ENCODE peak calls at places on chromosome 7, in ten cellular contexts. One of them, this sample, is unnamed.

GRCh38 chr7:134480730-134481129 is 21.8 kb upstream of the AKR1B1 start:
- DNase-seq in AG09309: no peak
- DNase-seq in activated CD4-positive, alpha-beta T cell treated with anti-CD3 and anti-CD28 coated beads for 48 hours: no peak
- DNase-seq in Caco-2: no peak
- DNase-seq in anterior cingulate cortex: no peak
- DNase-seq in M059J: peak
- DNase-seq in NT2/D1: peak
- DNase-seq in IMR-90: peak
- DNase-seq in NCI-H1930: no peak
- DNase-seq in NCI-H446 treated with DMSO at 0.1 percent for 48 hours: no peak
- DNase-seq in this sample: no peak

GRCh38 chr7:63925626-63926460 is 72.8 kb upstream of the ZNF722 start:
- DNase-seq in AG09309: peak
- DNase-seq in activated CD4-positive, alpha-beta T cell treated with anti-CD3 and anti-CD28 coated beads for 48 hours: peak
- DNase-seq in Caco-2: no peak
- DNase-seq in anterior cingulate cortex: peak
- DNase-seq in M059J: no peak
- DNase-seq in NT2/D1: peak
- DNase-seq in IMR-90: no peak
- DNase-seq in NCI-H1930: peak
- DNase-seq in NCI-H446 treated with DMSO at 0.1 percent for 48 hours: no peak
- DNase-seq in this sample: no peak

GRCh38 chr7:30146127-30146612 is 11.4 kb downstream of the MTURN start:
- DNase-seq in AG09309: no peak
- DNase-seq in activated CD4-positive, alpha-beta T cell treated with anti-CD3 and anti-CD28 coated beads for 48 hours: no peak
- DNase-seq in Caco-2: no peak
- DNase-seq in anterior cingulate cortex: peak
- DNase-seq in M059J: no peak
- DNase-seq in NT2/D1: no peak
- DNase-seq in IMR-90: no peak
- DNase-seq in NCI-H1930: no peak
- DNase-seq in NCI-H446 treated with DMSO at 0.1 percent for 48 hours: no peak
- DNase-seq in this sample: no peak

GRCh38 chr7:105016083-105017075 is 2.4 kb downstream of the KMT2E start:
- DNase-seq in AG09309: no peak
- DNase-seq in activated CD4-positive, alpha-beta T cell treated with anti-CD3 and anti-CD28 coated beads for 48 hours: no peak
- DNase-seq in Caco-2: no peak
- DNase-seq in anterior cingulate cortex: no peak
- DNase-seq in M059J: peak
- DNase-seq in NT2/D1: no peak
- DNase-seq in IMR-90: peak
- DNase-seq in NCI-H1930: no peak
- DNase-seq in NCI-H446 treated with DMSO at 0.1 percent for 48 hours: no peak
- DNase-seq in this sample: no peak

GRCh38 chr7:134908289-134908688 is 78.0 kb upstream of the AGBL3 start:
- DNase-seq in AG09309: no peak
- DNase-seq in activated CD4-positive, alpha-beta T cell treated with anti-CD3 and anti-CD28 coated beads for 48 hours: no peak
- DNase-seq in Caco-2: no peak
- DNase-seq in anterior cingulate cortex: no peak
- DNase-seq in M059J: peak
- DNase-seq in NT2/D1: no peak
- DNase-seq in IMR-90: peak
- DNase-seq in NCI-H1930: no peak
- DNase-seq in NCI-H446 treated with DMSO at 0.1 percent for 48 hours: no peak
- DNase-seq in this sample: no peak

GRCh38 chr7:150585199-150585598 is 18.0 kb downstream of the GIMAP4 start:
- DNase-seq in AG09309: no peak
- DNase-seq in activated CD4-positive, alpha-beta T cell treated with anti-CD3 and anti-CD28 coated beads for 48 hours: no peak
- DNase-seq in Caco-2: no peak
- DNase-seq in anterior cingulate cortex: no peak
- DNase-seq in M059J: no peak
- DNase-seq in NT2/D1: no peak
- DNase-seq in IMR-90: no peak
- DNase-seq in NCI-H1930: no peak
- DNase-seq in NCI-H446 treated with DMSO at 0.1 percent for 48 hours: no peak
- DNase-seq in this sample: no peak

GRCh38 chr7:68783671-68784070 is 814.6 kb upstream of the AUTS2 start:
- DNase-seq in AG09309: no peak
- DNase-seq in activated CD4-positive, alpha-beta T cell treated with anti-CD3 and anti-CD28 coated beads for 48 hours: no peak
- DNase-seq in Caco-2: no peak
- DNase-seq in anterior cingulate cortex: no peak
- DNase-seq in M059J: peak
- DNase-seq in NT2/D1: no peak
- DNase-seq in IMR-90: peak
- DNase-seq in NCI-H1930: no peak
- DNase-seq in NCI-H446 treated with DMSO at 0.1 percent for 48 hours: no peak
- DNase-seq in this sample: peak

GRCh38 chr7:26265499-26266075 is 26.1 kb upstream of the SNX10 start:
- DNase-seq in AG09309: no peak
- DNase-seq in activated CD4-positive, alpha-beta T cell treated with anti-CD3 and anti-CD28 coated beads for 48 hours: no peak
- DNase-seq in Caco-2: no peak
- DNase-seq in anterior cingulate cortex: no peak
- DNase-seq in M059J: peak
- DNase-seq in NT2/D1: no peak
- DNase-seq in IMR-90: no peak
- DNase-seq in NCI-H1930: no peak
- DNase-seq in NCI-H446 treated with DMSO at 0.1 percent for 48 hours: no peak
- DNase-seq in this sample: no peak

GRCh38 chr7:19369806-19370205 is 224.6 kb upstream of the FERD3L start:
- DNase-seq in AG09309: no peak
- DNase-seq in activated CD4-positive, alpha-beta T cell treated with anti-CD3 and anti-CD28 coated beads for 48 hours: no peak
- DNase-seq in Caco-2: no peak
- DNase-seq in anterior cingulate cortex: no peak
- DNase-seq in M059J: no peak
- DNase-seq in NT2/D1: no peak
- DNase-seq in IMR-90: no peak
- DNase-seq in NCI-H1930: no peak
- DNase-seq in NCI-H446 treated with DMSO at 0.1 percent for 48 hours: no peak
- DNase-seq in this sample: no peak

GRCh38 chr7:117386125-117386709 is 41.1 kb downstream of the ASZ1 start:
- DNase-seq in AG09309: peak
- DNase-seq in activated CD4-positive, alpha-beta T cell treated with anti-CD3 and anti-CD28 coated beads for 48 hours: no peak
- DNase-seq in Caco-2: no peak
- DNase-seq in anterior cingulate cortex: no peak
- DNase-seq in M059J: peak
- DNase-seq in NT2/D1: no peak
- DNase-seq in IMR-90: peak
- DNase-seq in NCI-H1930: no peak
- DNase-seq in NCI-H446 treated with DMSO at 0.1 percent for 48 hours: no peak
- DNase-seq in this sample: no peak

GRCh38 chr7:118734541-118734940 is 510.0 kb downstream of the ANKRD7 start:
- DNase-seq in AG09309: no peak
- DNase-seq in activated CD4-positive, alpha-beta T cell treated with anti-CD3 and anti-CD28 coated beads for 48 hours: no peak
- DNase-seq in Caco-2: no peak
- DNase-seq in anterior cingulate cortex: no peak
- DNase-seq in M059J: no peak
- DNase-seq in NT2/D1: no peak
- DNase-seq in IMR-90: no peak
- DNase-seq in NCI-H1930: no peak
- DNase-seq in NCI-H446 treated with DMSO at 0.1 percent for 48 hours: no peak
- DNase-seq in this sample: no peak

GRCh38 chr7:46569117-46569433 is 648.0 kb upstream of the IGFBP3 start:
- DNase-seq in AG09309: no peak
- DNase-seq in activated CD4-positive, alpha-beta T cell treated with anti-CD3 and anti-CD28 coated beads for 48 hours: no peak
- DNase-seq in Caco-2: peak
- DNase-seq in anterior cingulate cortex: no peak
- DNase-seq in M059J: peak
- DNase-seq in NT2/D1: no peak
- DNase-seq in IMR-90: no peak
- DNase-seq in NCI-H1930: no peak
- DNase-seq in NCI-H446 treated with DMSO at 0.1 percent for 48 hours: no peak
- DNase-seq in this sample: no peak

GRCh38 chr7:25348066-25348595 is 119.8 kb upstream of the NPVF start:
- DNase-seq in AG09309: no peak
- DNase-seq in activated CD4-positive, alpha-beta T cell treated with anti-CD3 and anti-CD28 coated beads for 48 hours: no peak
- DNase-seq in Caco-2: no peak
- DNase-seq in anterior cingulate cortex: no peak
- DNase-seq in M059J: no peak
- DNase-seq in NT2/D1: no peak
- DNase-seq in IMR-90: no peak
- DNase-seq in NCI-H1930: no peak
- DNase-seq in NCI-H446 treated with DMSO at 0.1 percent for 48 hours: no peak
- DNase-seq in this sample: no peak

GRCh38 chr7:93212881-93213280 is 13.4 kb downstream of the HEPACAM2 start:
- DNase-seq in AG09309: no peak
- DNase-seq in activated CD4-positive, alpha-beta T cell treated with anti-CD3 and anti-CD28 coated beads for 48 hours: no peak
- DNase-seq in Caco-2: no peak
- DNase-seq in anterior cingulate cortex: no peak
- DNase-seq in M059J: no peak
- DNase-seq in NT2/D1: no peak
- DNase-seq in IMR-90: no peak
- DNase-seq in NCI-H1930: no peak
- DNase-seq in NCI-H446 treated with DMSO at 0.1 percent for 48 hours: peak
- DNase-seq in this sample: no peak

GRCh38 chr7:105199372-105199771 is 185.4 kb downstream of the KMT2E start:
- DNase-seq in AG09309: no peak
- DNase-seq in activated CD4-positive, alpha-beta T cell treated with anti-CD3 and anti-CD28 coated beads for 48 hours: no peak
- DNase-seq in Caco-2: no peak
- DNase-seq in anterior cingulate cortex: no peak
- DNase-seq in M059J: peak
- DNase-seq in NT2/D1: no peak
- DNase-seq in IMR-90: peak
- DNase-seq in NCI-H1930: no peak
- DNase-seq in NCI-H446 treated with DMSO at 0.1 percent for 48 hours: no peak
- DNase-seq in this sample: no peak

GRCh38 chr7:140200102-140200989 is 23.6 kb upstream of the KDM7A start:
- DNase-seq in AG09309: no peak
- DNase-seq in activated CD4-positive, alpha-beta T cell treated with anti-CD3 and anti-CD28 coated beads for 48 hours: no peak
- DNase-seq in Caco-2: no peak
- DNase-seq in anterior cingulate cortex: no peak
- DNase-seq in M059J: no peak
- DNase-seq in NT2/D1: no peak
- DNase-seq in IMR-90: peak
- DNase-seq in NCI-H1930: peak
- DNase-seq in NCI-H446 treated with DMSO at 0.1 percent for 48 hours: no peak
- DNase-seq in this sample: no peak

GRCh38 chr7:90250601-90251303 is 5.8 kb downstream of the CFAP69 start:
- DNase-seq in AG09309: no peak
- DNase-seq in activated CD4-positive, alpha-beta T cell treated with anti-CD3 and anti-CD28 coated beads for 48 hours: no peak
- DNase-seq in Caco-2: no peak
- DNase-seq in anterior cingulate cortex: no peak
- DNase-seq in M059J: peak
- DNase-seq in NT2/D1: no peak
- DNase-seq in IMR-90: peak
- DNase-seq in NCI-H1930: no peak
- DNase-seq in NCI-H446 treated with DMSO at 0.1 percent for 48 hours: no peak
- DNase-seq in this sample: no peak